ENCODE peak calls at places on chromosomes 1 and 21, in four cellular contexts. N, I, D and T are unnamed samples.

GRCh38 chr1:63630238-63630637 is 37.0 kb downstream of the PGM1 start:
- DNase-seq in D (no peak), N (no peak), I (no peak), T (no peak)

GRCh38 chr21:45769239-45769758 is 125.8 kb downstream of the PCBP3 start:
- DNase-seq in N (no peak), D (no peak), I (no peak), T (no peak)

GRCh38 chr1:226664413-226665101 is 74.5 kb downstream of the ITPKB start:
- DNase-seq in N (peak), I (peak), D (peak), T (peak)

GRCh38 chr1:61951731-61952585 is 209.7 kb downstream of the PATJ start:
- DNase-seq in N (peak), D (peak), I (peak), T (no peak)

GRCh38 chr1:19435851-19436465 is 49.4 kb downstream of the CAPZB start:
- DNase-seq in D (no peak), I (peak), N (peak), T (no peak)

GRCh38 chr1:183227963-183228649 is 42.0 kb downstream of the LAMC2 start:
- DNase-seq in N (peak), I (peak), D (peak), T (no peak)

GRCh38 chr1:186155594-186155993 is 219.5 kb downstream of the TPR start:
- DNase-seq in N (peak), I (peak), D (no peak), T (peak)

GRCh38 chr1:115755436-115756370 is 12.8 kb downstream of the CASQ2 start:
- DNase-seq in D (no peak), N (no peak), I (no peak), T (no peak)

GRCh38 chr1:113975211-113975895 is 3.9 kb upstream of the OLFML3 start:
- DNase-seq in I (peak), N (peak), D (no peak), T (no peak)

DNA sequence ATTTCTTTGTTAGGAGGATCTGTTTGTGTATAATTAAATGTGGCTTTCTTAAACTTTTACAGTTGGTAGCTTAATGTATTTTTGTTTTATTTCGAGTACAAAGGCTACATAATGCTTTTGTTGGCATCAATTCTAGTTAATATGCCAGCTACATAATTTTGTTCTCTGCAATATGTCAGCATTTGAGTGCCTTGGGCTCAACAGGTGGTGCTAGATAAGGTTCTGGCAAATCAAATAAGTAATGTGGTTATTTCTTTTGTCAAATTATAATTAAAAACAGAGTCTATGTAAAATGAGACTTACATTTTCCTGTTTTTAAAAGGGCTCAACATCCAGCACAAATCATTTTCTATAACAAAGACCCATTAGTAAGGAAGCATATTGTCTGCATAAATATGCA is 410.6 kb upstream of the NR5A2 start:
- DNase-seq in D (no peak), N (no peak), I (no peak), T (no peak)
- TF ChIP-seq CTCF in D (no peak), N (no peak), I (no peak), T (no peak)

GRCh38 chr21:31594279-31594678 is 65.2 kb upstream of the SOD1 start:
- DNase-seq in I (no peak), N (no peak), D (no peak), T (no peak)
- H3K4me3 ChIP-seq in I (no peak), N (no peak), D (no peak), T (no peak)

GRCh38 chr1:20711285-20712209 is 6.3 kb downstream of the KIF17 start:
- DNase-seq in D (no peak), I (no peak), N (no peak), T (no peak)
- TF ChIP-seq CTCF in D (no peak), I (peak), N (no peak), T (no peak)

GRCh38 chr1:1086911-1087341 is 12.8 kb upstream of the RNF223 start:
- DNase-seq in I (no peak), N (no peak), D (no peak), T (no peak)
- H3K4me3 ChIP-seq in I (no peak), N (no peak), D (no peak), T (no peak)

GRCh38 chr1:46334030-46334384 is 6.6 kb upstream of the NSUN4 start:
- DNase-seq in N (no peak), D (no peak), I (no peak), T (no peak)

DNA sequence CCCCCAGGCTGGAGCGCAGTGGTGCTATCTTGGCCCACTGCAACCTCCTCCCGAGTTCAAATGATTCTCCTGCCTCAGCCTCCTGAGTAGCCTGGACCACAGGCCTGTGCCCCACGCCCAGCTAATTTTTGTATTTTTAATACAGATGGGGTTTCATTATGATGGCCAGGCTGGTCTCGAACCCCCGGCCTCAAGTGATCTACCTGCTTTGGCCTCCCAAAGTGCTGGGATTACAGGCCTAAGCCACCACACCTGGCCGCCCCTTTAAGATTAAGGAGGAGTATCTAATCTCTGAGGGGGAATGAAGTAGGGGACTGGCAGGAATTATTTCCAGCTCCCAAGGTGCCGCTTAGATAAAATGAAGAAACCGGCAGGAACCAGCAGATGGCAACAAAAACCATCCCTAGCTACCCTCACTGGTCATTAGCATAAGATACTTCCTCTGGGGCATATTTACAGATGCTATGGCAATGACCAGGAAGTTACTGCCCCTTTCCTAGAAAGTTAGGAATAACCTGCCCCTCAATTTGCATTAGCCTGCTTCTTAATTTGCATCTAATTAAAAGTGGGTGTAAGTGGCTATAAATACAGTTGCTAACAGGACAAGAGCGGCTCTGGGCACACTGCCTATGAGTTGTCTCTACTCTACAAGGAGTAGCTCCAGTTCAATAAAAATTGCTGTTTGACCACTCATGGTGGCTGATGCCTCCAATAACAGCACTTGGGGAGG is 7.1 kb upstream of the NSUN4 start:
- DNase-seq in D (no peak), N (peak), I (peak), T (no peak)
- TF ChIP-seq CTCF in D (no peak), N (peak), I (peak), T (no peak)

GRCh38 chr1:11907275-11908138 is 18.7 kb downstream of the KIAA2013 start:
- DNase-seq in D (peak), N (peak), I (peak), T (no peak)
- H3K4me3 ChIP-seq in D (no peak), N (no peak), I (no peak), T (no peak)